ENCODE peak calls at places on chromosomes 1 and 21, in seven cellular contexts. H is SK-N-SH, G is H1, V is K562, W is HepG2, S is HCT116, L is GM12878. O is an unnamed sample.

GRCh38 chr1:143652744-143653143 is 319.0 kb downstream of the FAM72C start:
- DNase-seq in H (no peak), G (no peak), V (no peak), W (no peak), S (no peak), L (no peak), O (no peak)

GRCh38 chr1:6986281-6986680 is 201.0 kb downstream of the CAMTA1 start:
- DNase-seq in H (no peak), G (no peak), V (no peak), W (no peak), S (no peak), L (no peak), O (no peak)

GRCh38 chr1:41452704-41453350 is 31.7 kb downstream of the EDN2 start:
- DNase-seq in H (no peak), G (no peak), V (no peak), W (no peak), S (no peak), L (no peak), O (no peak)

GRCh38 chr21:28943631-28944030 is 49.0 kb downstream of the LTN1 start:
- DNase-seq in H (no peak), G (no peak), V (no peak), W (no peak), S (no peak), L (no peak), O (no peak)

GRCh38 chr1:219833214-219833816 is 95.0 kb downstream of the SLC30A10 start:
- DNase-seq in H (no peak), G (no peak), V (no peak), W (no peak), S (no peak), L (no peak), O (no peak)

GRCh38 chr1:7752512-7753417 is 18.3 kb upstream of the VAMP3 start:
- DNase-seq in H (peak), G (no peak), V (peak), W (peak), S (peak), L (no peak), O (peak)

GRCh38 chr1:156151093-156151688 is 2.2 kb upstream of the SEMA4A start:
- DNase-seq in H (no peak), G (no peak), V (no peak), W (no peak), S (no peak), L (peak), O (no peak)

GRCh38 chr1:222616535-222616934 is 1.4 kb upstream of the MIA3 start:
- DNase-seq in H (no peak), G (no peak), V (no peak), W (peak), S (no peak), L (no peak), O (no peak)

GRCh38 chr1:5254975-5255374 is 600.6 kb downstream of the AJAP1 start:
- DNase-seq in H (no peak), G (no peak), V (no peak), W (no peak), S (no peak), L (no peak), O (no peak)

GRCh38 chr1:179369751-179370341 is 4.1 kb downstream of the AXDND1 start:
- DNase-seq in H (peak), G (peak), V (peak), W (peak), S (peak), L (peak), O (peak)

GRCh38 chr1:32501865-32502264 is 37.0 kb downstream of the ZBTB8B start:
- DNase-seq in H (no peak), G (no peak), V (no peak), W (no peak), S (no peak), L (no peak), O (no peak)

GRCh38 chr21:33208534-33208933 is 21.2 kb upstream of the IFNAR2 start:
- DNase-seq in H (no peak), G (no peak), V (no peak), W (no peak), S (no peak), L (no peak), O (no peak)

GRCh38 chr1:55604749-55605148 is 389.6 kb upstream of the USP24 start:
- DNase-seq in H (peak), G (no peak), V (no peak), W (no peak), S (no peak), L (no peak), O (no peak)

GRCh38 chr1:4115191-4115900 is 215.3 kb upstream of the C1orf174 start:
- DNase-seq in H (no peak), G (no peak), V (no peak), W (no peak), S (no peak), L (no peak), O (no peak)

GRCh38 chr1:93411000-93411399 is 36.9 kb upstream of the FNBP1L start:
- DNase-seq in H (no peak), G (no peak), V (no peak), W (no peak), S (no peak), L (no peak), O (no peak)

GRCh38 chr1:218413179-218413578 is 68.0 kb downstream of the TGFB2 start:
- DNase-seq in H (no peak), G (no peak), V (no peak), W (no peak), S (no peak), L (no peak), O (no peak)

GRCh38 chr1:111507411-111508201 is 4.2 kb upstream of the ADORA3 start:
- DNase-seq in H (peak), G (peak), V (peak), W (peak), S (no peak), L (peak), O (no peak)

GRCh38 chr1:94382163-94382562 is 36.0 kb upstream of the ABCD3 start:
- DNase-seq in H (no peak), G (no peak), V (no peak), W (no peak), S (no peak), L (no peak), O (no peak)

GRCh38 chr1:23805025-23805424 is 4.5 kb upstream of the GALE start:
- DNase-seq in H (no peak), G (no peak), V (no peak), W (no peak), S (no peak), L (no peak), O (no peak)

GRCh38 chr21:42472521-42472920 is 23.5 kb downstream of the RSPH1 start:
- DNase-seq in H (no peak), G (no peak), V (no peak), W (no peak), S (no peak), L (no peak), O (no peak)

GRCh38 chr1:67743072-67743725 is 58.2 kb downstream of the GADD45A start:
- DNase-seq in H (no peak), G (no peak), V (no peak), W (no peak), S (no peak), L (no peak), O (no peak)

GRCh38 chr1:58874757-58875755 is 91.2 kb upstream of the JUN start:
- DNase-seq in H (peak), G (peak), V (no peak), W (peak), S (no peak), L (no peak), O (no peak)

GRCh38 chr1:10779201-10779600 is 17.2 kb downstream of the CASZ1 start:
- DNase-seq in H (no peak), G (no peak), V (no peak), W (no peak), S (peak), L (no peak), O (peak)

GRCh38 chr1:59543211-59543668 is 246.3 kb downstream of the FGGY start:
- DNase-seq in H (no peak), G (no peak), V (no peak), W (peak), S (no peak), L (no peak), O (no peak)

GRCh38 chr1:55718758-55719671 is 503.9 kb upstream of the USP24 start:
- DNase-seq in H (no peak), G (peak), V (no peak), W (peak), S (no peak), L (no peak), O (no peak)

GRCh38 chr1:6258675-6259074 is 2.2 kb downstream of the GPR153 start:
- DNase-seq in H (no peak), G (no peak), V (no peak), W (no peak), S (no peak), L (no peak), O (no peak)

GRCh38 chr1:31122779-31123178 is 57.3 kb upstream of the PUM1 start:
- DNase-seq in H (no peak), G (no peak), V (no peak), W (no peak), S (no peak), L (no peak), O (no peak)

GRCh38 chr1:87523466-87523865 is 194.8 kb downstream of the LMO4 start:
- DNase-seq in H (no peak), G (no peak), V (no peak), W (no peak), S (no peak), L (no peak), O (no peak)

GRCh38 chr1:22379566-22379965 is 72.1 kb upstream of the ZBTB40 start:
- DNase-seq in H (peak), G (no peak), V (no peak), W (no peak), S (no peak), L (no peak), O (no peak)

GRCh38 chr1:22376546-22376945 is 75.1 kb upstream of the ZBTB40 start:
- DNase-seq in H (no peak), G (no peak), V (no peak), W (no peak), S (no peak), L (no peak), O (no peak)

GRCh38 chr1:22376001-22376400 is 75.7 kb upstream of the ZBTB40 start:
- DNase-seq in H (no peak), G (no peak), V (no peak), W (no peak), S (no peak), L (no peak), O (no peak)

GRCh38 chr1:22375601-22376000 is 76.0 kb upstream of the ZBTB40 start:
- DNase-seq in H (no peak), G (no peak), V (no peak), W (no peak), S (no peak), L (no peak), O (no peak)

DNA sequence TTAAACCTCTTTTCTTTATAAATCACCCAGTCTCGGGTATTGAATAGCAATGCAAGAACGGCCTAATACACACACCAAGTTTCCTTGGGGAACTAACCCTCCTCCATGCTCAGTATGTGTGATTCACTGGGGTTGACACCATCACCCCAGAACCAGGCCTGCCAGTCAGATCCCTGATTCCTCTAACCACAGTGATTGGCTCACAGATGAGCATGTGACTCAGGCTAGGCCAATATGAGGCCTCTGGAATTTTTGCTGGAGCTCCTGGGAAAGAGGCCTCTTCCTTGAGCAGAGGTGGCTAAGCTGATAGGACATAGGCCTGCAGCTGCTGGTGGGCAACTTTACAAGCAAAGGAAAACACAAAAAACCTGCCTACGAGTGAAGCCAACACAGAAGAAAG is 74.7 kb upstream of the ZBTB40 start:
- DNase-seq in H (no peak), G (no peak), V (no peak), W (no peak), S (no peak), L (no peak), O (no peak)
- TF ChIP-seq JUND in H (no peak), G (no peak), V (no peak), W (no peak), S (no peak), L (no peak), O (no peak)

GRCh38 chr1:17274186-17275170 is 25.6 kb downstream of the PADI3 start:
- DNase-seq in H (peak), G (peak), V (peak), W (peak), S (peak), L (peak), O (peak)
- TF ChIP-seq JUND in H (no peak), G (no peak), V (no peak), W (no peak), S (no peak), L (no peak), O (no peak)

GRCh38 chr1:236009193-236009592 is 55.7 kb downstream of the NID1 start:
- DNase-seq in H (no peak), G (no peak), V (no peak), W (no peak), S (no peak), L (no peak), O (no peak)
- TF ChIP-seq JUND in H (no peak), G (no peak), V (no peak), W (no peak), S (no peak), L (no peak), O (no peak)

DNA sequence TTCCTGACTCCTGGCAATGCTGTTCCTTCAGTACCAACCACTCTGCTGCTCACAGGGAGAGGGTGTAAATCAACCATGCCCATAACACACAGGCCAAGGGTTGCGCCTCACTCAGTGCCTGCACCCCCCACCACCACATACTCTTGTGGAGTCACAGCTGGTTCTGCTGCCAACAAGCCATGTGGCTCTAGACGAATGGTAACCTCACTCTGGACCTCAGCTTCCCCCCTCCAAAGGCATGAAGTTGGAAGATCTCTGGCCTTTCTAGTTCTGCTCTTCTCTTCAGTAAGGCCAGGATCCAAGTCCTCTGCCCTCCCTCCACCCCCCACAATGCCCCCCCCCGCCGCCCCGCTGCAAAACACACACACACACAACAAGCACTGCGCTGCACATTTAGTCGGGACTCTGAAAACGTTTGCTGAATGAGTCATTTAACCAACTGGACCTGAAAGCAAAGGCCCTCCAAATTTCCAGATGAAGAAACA is 1.7 kb upstream of the GLIS1 start:
- DNase-seq in H (no peak), G (no peak), V (no peak), W (peak), S (no peak), L (no peak), O (no peak)
- TF ChIP-seq JUND in H (peak), G (no peak), V (no peak), W (no peak), S (no peak), L (no peak), O (no peak)

GRCh38 chr1:99599678-99600175 is 46.2 kb upstream of the PALMD start:
- DNase-seq in H (no peak), G (no peak), V (peak), W (peak), S (peak), L (no peak), O (no peak)
- TF ChIP-seq JUND in H (peak), G (no peak), V (peak), W (peak), S (no peak), L (no peak), O (no peak)

GRCh38 chr1:70440642-70441391 is 29.7 kb downstream of the CTH start:
- DNase-seq in H (no peak), G (no peak), V (no peak), W (no peak), S (no peak), L (no peak), O (no peak)

GRCh38 chr1:70434253-70434859 is 23.3 kb downstream of the CTH start:
- DNase-seq in H (no peak), G (no peak), V (no peak), W (no peak), S (no peak), L (no peak), O (no peak)

GRCh38 chr1:70441392-70442035 is 30.4 kb downstream of the CTH start:
- DNase-seq in H (no peak), G (no peak), V (no peak), W (no peak), S (no peak), L (no peak), O (no peak)

GRCh38 chr1:70438529-70438928 is 27.5 kb downstream of the CTH start:
- DNase-seq in H (no peak), G (no peak), V (no peak), W (no peak), S (no peak), L (no peak), O (no peak)

GRCh38 chr1:70436617-70437236 is 25.7 kb downstream of the CTH start:
- DNase-seq in H (no peak), G (no peak), V (no peak), W (no peak), S (no peak), L (no peak), O (peak)
- TF ChIP-seq JUND in H (no peak), G (no peak), V (no peak), W (no peak), S (no peak), L (no peak), O (no peak)

O was measured in T47D.